ENCODE peak calls at places on chromosomes 2 and 18, in seven cellular contexts. A, R, X, Y, W, B and J are unnamed samples.

GRCh38 chr2:139550873-139551272 is 770.7 kb upstream of the NXPH2 start:
- DNase-seq in X (no peak), A (no peak), R (no peak), Y (no peak), B (no peak), W (no peak), J (no peak)

GRCh38 chr18:3526421-3527354 is 76.7 kb downstream of the TGIF1 start:
- DNase-seq in R (peak), W (no peak), B (no peak), X (no peak), A (no peak), Y (no peak), J (no peak)

GRCh38 chr2:3296182-3296972 is 81.2 kb downstream of the EIPR1 start:
- DNase-seq in X (no peak), Y (no peak), A (no peak), R (no peak), B (no peak), W (no peak), J (no peak)

GRCh38 chr18:46704189-46704588 is 47.2 kb upstream of the LOXHD1 start:
- DNase-seq in W (no peak), Y (no peak), A (no peak), R (no peak), X (no peak), B (no peak), J (no peak)

GRCh38 chr2:237144516-237144915 is 58.8 kb downstream of the COPS8 start:
- DNase-seq in W (no peak), X (no peak), A (no peak), R (no peak), B (no peak), Y (no peak), J (no peak)

GRCh38 chr2:152445791-152446201 is 110.8 kb downstream of the FMNL2 start:
- DNase-seq in X (peak), R (no peak), A (no peak), B (no peak), Y (no peak), W (no peak), J (no peak)

GRCh38 chr2:48912110-48912509 is 156.6 kb upstream of the LHCGR start:
- DNase-seq in W (no peak), B (no peak), X (no peak), A (no peak), R (peak), Y (no peak), J (no peak)

GRCh38 chr2:237136824-237137223 is 51.1 kb downstream of the COPS8 start:
- DNase-seq in R (no peak), B (no peak), Y (no peak), X (no peak), A (peak), W (no peak), J (no peak)

GRCh38 chr18:54392621-54393023 is 34.9 kb downstream of the C18orf54 start:
- DNase-seq in X (peak), R (peak), Y (no peak), B (no peak), A (no peak), W (no peak), J (peak)

GRCh38 chr18:5851998-5852397 is 43.3 kb downstream of the TMEM200C start:
- DNase-seq in A (no peak), Y (no peak), W (no peak), B (no peak), R (no peak), X (no peak), J (no peak)
- TF ChIP-seq CTCF in A (peak), Y (no peak), W (no peak), B (no peak), R (no peak), X (peak), J (no peak)

DNA sequence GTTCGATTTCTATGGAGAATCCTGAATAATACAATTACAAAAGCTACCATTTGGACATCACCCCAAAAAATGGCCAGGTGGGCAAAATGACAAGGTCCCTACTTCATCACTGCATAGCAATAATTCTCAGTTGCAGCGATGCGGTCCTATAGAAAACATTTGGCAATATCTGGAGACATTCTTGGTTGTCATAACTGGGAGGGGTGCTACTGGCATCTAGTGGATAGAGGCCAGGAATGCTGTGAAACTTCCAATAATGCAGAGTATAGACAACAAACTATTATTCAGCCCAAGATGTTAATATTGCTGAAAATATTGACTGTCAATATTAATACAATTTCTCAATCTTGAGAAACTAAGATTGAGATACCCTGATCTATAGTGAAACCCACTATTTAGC is 637.8 kb upstream of the PKDCC start:
- DNase-seq in W (no peak), R (no peak), B (no peak), X (no peak), Y (no peak), A (no peak), J (peak)
- TF ChIP-seq CTCF in W (no peak), R (no peak), B (no peak), X (no peak), Y (no peak), A (no peak), J (no peak)

GRCh38 chr2:234770715-234771141 is 181.1 kb upstream of the SH3BP4 start:
- DNase-seq in B (no peak), R (no peak), Y (no peak), X (no peak), A (no peak), W (no peak), J (no peak)
- TF ChIP-seq CTCF in B (no peak), R (no peak), Y (no peak), X (no peak), A (no peak), W (no peak), J (no peak)

GRCh38 chr18:35917043-35917442 is 55.4 kb upstream of the RMP24 start:
- DNase-seq in W (no peak), R (no peak), B (no peak), A (no peak), X (no peak), Y (no peak), J (no peak)
- TF ChIP-seq CTCF in W (no peak), R (no peak), B (no peak), A (no peak), X (no peak), Y (no peak), J (peak)

DNA sequence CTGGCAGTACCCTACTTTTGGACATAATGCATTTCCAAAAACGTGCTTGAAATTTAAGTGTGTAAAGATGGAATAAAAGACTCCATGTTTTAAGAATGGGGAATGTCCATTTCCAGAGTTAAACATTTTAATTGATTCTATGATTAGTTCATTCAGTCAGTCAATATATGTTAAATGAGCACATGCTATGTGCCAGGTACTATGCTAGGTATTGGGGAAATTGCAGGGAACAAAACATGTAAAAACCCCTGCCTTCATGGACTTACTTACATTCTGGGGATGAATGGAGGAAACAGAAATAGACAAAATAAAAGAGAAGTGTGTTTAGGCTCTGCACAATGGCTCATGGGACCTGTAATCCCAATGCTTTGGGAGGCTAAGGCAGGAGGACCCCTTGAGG is 288.6 kb downstream of the MTX2 start:
- DNase-seq in A (no peak), X (no peak), W (no peak), B (no peak), Y (no peak), R (no peak), J (no peak)
- TF ChIP-seq CTCF in A (no peak), X (no peak), W (no peak), B (no peak), Y (no peak), R (no peak), J (no peak)

GRCh38 chr2:190343500-190344274 is at the start of gene INPP1:
- DNase-seq in Y (peak), W (peak), X (peak), R (peak), A (peak), B (no peak), J (peak)
- TF ChIP-seq CTCF in Y (no peak), W (no peak), X (no peak), R (no peak), A (no peak), B (no peak), J (no peak)

DNA sequence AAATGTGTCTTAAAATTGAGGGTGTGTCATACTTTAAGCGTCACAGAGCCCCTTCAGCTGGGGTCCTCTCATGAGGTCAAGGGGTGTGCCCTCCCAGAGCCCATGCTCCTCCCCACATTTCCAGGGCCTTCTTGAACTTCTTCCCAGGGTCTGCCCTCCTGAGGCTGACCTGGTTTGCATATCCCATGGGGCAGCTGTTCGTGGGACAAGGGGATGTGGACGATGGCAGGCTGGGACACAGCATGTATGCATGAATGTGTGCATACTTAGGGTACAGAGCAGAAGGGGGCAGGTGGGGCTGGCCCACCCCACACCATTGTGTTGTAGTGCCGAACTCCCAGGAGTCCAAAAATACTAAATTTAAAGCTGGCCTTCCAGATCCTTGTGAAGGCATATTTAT is 46.2 kb upstream of the TAF1B start:
- DNase-seq in X (no peak), B (no peak), Y (no peak), W (no peak), R (no peak), A (no peak), J (no peak)
- TF ChIP-seq CTCF in X (no peak), B (no peak), Y (no peak), W (no peak), R (no peak), A (no peak), J (no peak)

GRCh38 chr18:32958746-32959145 is 185.9 kb upstream of the KLHL14 start:
- DNase-seq in W (no peak), X (no peak), R (no peak), Y (no peak), B (no peak), A (no peak), J (no peak)

DNA sequence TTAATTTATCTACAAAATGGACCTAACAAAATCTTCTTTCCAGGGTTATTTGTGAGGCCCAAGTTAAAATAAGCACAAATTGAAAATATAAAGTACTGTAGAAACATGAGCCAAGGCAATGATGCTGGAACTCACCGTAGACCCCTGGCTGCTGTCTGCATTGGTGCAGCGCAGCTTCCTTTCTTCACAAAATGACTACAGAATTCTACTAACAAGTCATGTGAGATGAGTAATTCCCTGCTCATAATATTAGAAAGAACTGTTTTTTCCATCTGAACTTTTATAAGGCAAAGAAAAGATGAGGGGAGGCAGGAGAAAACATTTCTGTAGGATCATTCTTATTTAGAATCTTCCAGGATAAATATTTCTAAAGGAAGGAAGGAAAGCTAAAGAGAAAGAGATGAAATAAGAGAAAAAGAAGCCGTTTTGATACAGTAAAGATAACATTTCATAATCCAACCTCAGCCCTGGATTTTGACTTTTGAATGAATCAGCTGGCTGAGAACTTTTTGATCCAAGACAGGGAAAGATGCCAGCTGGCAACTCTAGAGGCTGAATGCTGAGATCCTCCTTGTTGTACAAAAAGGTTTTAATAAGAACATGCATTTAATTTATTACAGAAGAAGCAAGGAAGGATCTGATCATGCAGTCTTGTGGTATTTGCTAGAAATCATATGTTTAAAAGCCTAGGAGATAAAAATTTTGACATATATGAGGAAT is 183.9 kb upstream of the KLHL14 start:
- DNase-seq in Y (no peak), B (no peak), R (no peak), X (peak), W (no peak), A (no peak), J (no peak)
- TF ChIP-seq CTCF in Y (no peak), B (no peak), R (peak), X (no peak), W (no peak), A (peak), J (no peak)

GRCh38 chr18:28485210-28485801 is 308.4 kb upstream of the CDH2 start:
- DNase-seq in Y (no peak), R (no peak), W (no peak), B (no peak), X (no peak), A (no peak), J (no peak)
- TF ChIP-seq CTCF in Y (no peak), R (no peak), W (no peak), B (no peak), X (no peak), A (no peak), J (no peak)

GRCh38 chr2:239225921-239226561 is 174.8 kb downstream of the HDAC4 start:
- DNase-seq in B (no peak), W (no peak), Y (no peak), A (no peak), X (no peak), R (no peak), J (no peak)
- TF ChIP-seq CTCF in B (no peak), W (no peak), Y (no peak), A (no peak), X (no peak), R (no peak), J (no peak)